ENCODE peak calls at places on chromosomes 7 and 10, in six cellular contexts. R, C, E, J, U and G are unnamed samples.

GRCh38 chr7:94829987-94830386 is 77.4 kb upstream of the PPP1R9A start:
- DNase-seq in U (no peak), C (no peak), E (no peak), R (no peak), J (no peak), G (no peak)

GRCh38 chr7:67900456-67900855 is 903.8 kb downstream of the TYW1 start:
- DNase-seq in E (no peak), R (no peak), U (no peak), J (no peak), C (no peak), G (no peak)

GRCh38 chr10:125531470-125531869 is 151.5 kb downstream of the TEX36 start:
- DNase-seq in U (no peak), R (no peak), C (no peak), J (no peak), E (no peak), G (peak)

GRCh38 chr10:119616879-119617580 is 20.3 kb upstream of the TIAL1 start:
- DNase-seq in U (peak), R (no peak), J (peak), C (peak), E (peak), G (peak)

GRCh38 chr7:129776397-129776792 is 164.9 kb downstream of the NRF1 start:
- DNase-seq in R (no peak), J (no peak), U (no peak), C (no peak), E (no peak), G (no peak)

GRCh38 chr7:23261843-23262452 is 15.4 kb downstream of the GPNMB start:
- DNase-seq in J (peak), R (peak), U (peak), E (peak), C (peak), G (peak)

GRCh38 chr7:10468908-10469307 is 504.8 kb upstream of the PHF14 start:
- DNase-seq in E (no peak), U (no peak), J (no peak), R (no peak), C (no peak), G (no peak)

GRCh38 chr10:92222603-92223275 is 68.1 kb downstream of the CPEB3 start:
- DNase-seq in J (no peak), E (no peak), R (peak), U (no peak), C (no peak), G (peak)

GRCh38 chr7:151378496-151379192 is 31.2 kb downstream of the WDR86 start:
- DNase-seq in R (no peak), E (no peak), C (no peak), J (no peak), U (no peak), G (no peak)